ENCODE peak calls at places on chromosome 2, in five cellular contexts. I is activated T-helper 1 cell treated with anti-CD3 and anti-CD28 coated beads, Interleukin-12 subunit alpha, Interleukin-12 subunit beta, Interleukin-2, Interleukin-4 antibody, amounts not matched to agents 30 ng/mL and 10 ng/mL and 1 ng/mL, durations not matched to agents 14 hours and 24 hours and 36 hours; P is T-helper 17 cell; E is brain microvascular endothelial cell; A is NCI-H1436. J is an unnamed sample.

GRCh38 chr2:145760781-145761649 is 1241.1 kb upstream of the ZEB2 start:
- DNase-seq in I (no peak), P (no peak), E (peak; percentile 85), A (no peak), J (no peak)

GRCh38 chr2:45241061-45241561 is 231.9 kb upstream of the SIX2 start:
- DNase-seq in I (no peak), P (no peak), E (peak; percentile 48), A (no peak), J (no peak)

GRCh38 chr2:98799375-98800329 is 68.7 kb upstream of the MGAT4A start:
- DNase-seq in I (no peak), P (no peak), E (no peak), A (no peak), J (no peak)

GRCh38 chr2:237538001-237538720 is 28.2 kb upstream of the PRLH start:
- DNase-seq in I (no peak), P (no peak), E (no peak), A (no peak), J (no peak)

GRCh38 chr2:172775319-172775718 is 39.7 kb downstream of the RAPGEF4 start:
- DNase-seq in I (no peak), P (no peak), E (no peak), A (no peak), J (no peak)

GRCh38 chr2:40218679-40219078 is 233.2 kb downstream of the SLC8A1 start:
- DNase-seq in I (no peak), P (no peak), E (no peak), A (peak; percentile 30), J (no peak)

GRCh38 chr2:187390891-187391290 is 57.2 kb downstream of the CALCRL start:
- DNase-seq in I (no peak), P (no peak), E (peak; percentile 93), A (no peak), J (no peak)

GRCh38 chr2:127637236-127637630 is 8.7 kb upstream of the GPR17 start:
- DNase-seq in I (no peak), P (no peak), E (no peak), A (no peak), J (no peak)

GRCh38 chr2:172339431-172340010 is 87.9 kb upstream of the ITGA6 start:
- DNase-seq in I (no peak), P (no peak), E (no peak), A (no peak), J (no peak)

J was measured in stimulated activated naive B cell treated with anti-CD40 and anti-IgM and Interleukin-4, amounts not matched to agents 10 μg/mL and 1 μg/mL and 100 μg/mL, for 72 hours.